ENCODE peak calls at places on chromosome 5, in five cellular contexts. U is transverse colon, F is AG10803, N is tibial nerve, K is lower leg skin. J is an unnamed sample.

GRCh38 chr5:132428811-132429440 is 59.4 kb downstream of the SLC22A5 start:
- DNase-seq in K (no peak), U (no peak), N (no peak), F (peak; percentile 74), J (peak; percentile 74)

GRCh38 chr5:38258319-38259061 is at the start of gene EGFLAM:
- DNase-seq in N (no peak), F (no peak), K (no peak), U (no peak), J (no peak)

GRCh38 chr5:178394074-178394473 is 161.5 kb upstream of the PHYKPL start:
- DNase-seq in N (no peak), U (no peak), K (no peak), F (no peak), J (no peak)

GRCh38 chr5:109859537-109859936 is 169.8 kb downstream of the MAN2A1 start:
- DNase-seq in K (no peak), U (no peak), F (no peak), N (no peak), J (no peak)

GRCh38 chr5:878125-878524 is 14.5 kb downstream of the BRD9 start:
- DNase-seq in F (no peak), K (no peak), N (no peak), U (no peak), J (no peak)

GRCh38 chr5:125446986-125447385 is 700.5 kb upstream of the ZNF608 start:
- DNase-seq in K (no peak), U (no peak), F (peak; percentile 2), N (no peak), J (peak; percentile 2)

GRCh38 chr5:89755024-89755423 is 654.5 kb downstream of the CETN3 start:
- DNase-seq in U (no peak), N (no peak), F (no peak), K (no peak), J (no peak)

GRCh38 chr5:107129051-107129450 is 541.7 kb downstream of the EFNA5 start:
- DNase-seq in N (no peak), U (no peak), K (no peak), F (no peak), J (no peak)

GRCh38 chr5:9601055-9601739 is 29.0 kb downstream of the TAS2R1 start:
- DNase-seq in U (no peak), N (no peak), F (no peak), K (no peak), J (no peak)

GRCh38 chr5:116740771-116741170 is 166.1 kb upstream of the SEMA6A start:
- DNase-seq in K (no peak), F (no peak), N (no peak), U (no peak), J (no peak)

GRCh38 chr5:93279292-93279974 is 301.6 kb downstream of the NR2F1-AS1 start:
- DNase-seq in U (no peak), K (no peak), F (peak; percentile 23), N (no peak), J (peak; percentile 17)

GRCh38 chr5:95667219-95667618 is 15.6 kb downstream of the SPATA9 start:
- DNase-seq in N (no peak), F (no peak), U (no peak), K (no peak), J (no peak)

GRCh38 chr5:3349704-3350565 is 245.7 kb upstream of the IRX1 start:
- DNase-seq in U (no peak), K (peak; percentile 4), F (no peak), N (no peak), J (no peak)

GRCh38 chr5:175800656-175801081 is 70.7 kb upstream of the CPLX2 start:
- DNase-seq in K (no peak), F (peak; percentile 42), N (no peak), U (no peak), J (peak; percentile 82)

GRCh38 chr5:179427676-179428056 is 82.4 kb upstream of the ADAMTS2 start:
- DNase-seq in F (no peak), K (no peak), N (peak; percentile 8), U (no peak), J (no peak)

GRCh38 chr5:38441730-38442573 is 114.5 kb downstream of the LIFR start:
- DNase-seq in F (peak; percentile 86), U (peak; percentile 85), N (peak; percentile 89), K (peak; percentile 82), J (peak; percentile 88)

GRCh38 chr5:4511996-4512656 is 628.0 kb upstream of the ADAMTS16 start:
- DNase-seq in F (peak; percentile 4), K (peak; percentile 46), U (no peak), N (no peak), J (no peak)

GRCh38 chr5:76273491-76273890 is 129.6 kb upstream of the IQGAP2 start:
- DNase-seq in N (no peak), F (no peak), K (no peak), U (peak; percentile 42), J (no peak)

GRCh38 chr5:115577329-115577728 is 24.9 kb downstream of the TICAM2 start:
- DNase-seq in K (no peak), F (no peak), U (no peak), N (no peak), J (no peak)

GRCh38 chr5:112977440-112977861 is 853 bp downstream of the DCP2 start:
- DNase-seq in F (peak; percentile 15), N (no peak), U (no peak), K (no peak), J (no peak)

GRCh38 chr5:148229840-148230239 is 8.5 kb upstream of the MARCOL start:
- DNase-seq in K (no peak), N (no peak), F (no peak), U (no peak), J (no peak)

GRCh38 chr5:139649082-139649991 is 1.2 kb downstream of the CXXC5 start:
- DNase-seq in K (no peak), N (no peak), F (no peak), U (peak; percentile 32), J (no peak)

GRCh38 chr5:466661-467310 is 23.8 kb downstream of the EXOC3 start:
- DNase-seq in N (peak; percentile 7), K (no peak), U (peak; percentile 4), F (no peak), J (no peak)

GRCh38 chr5:23840083-23840482 is 332.7 kb downstream of the PRDM9 start:
- DNase-seq in K (no peak), U (no peak), N (no peak), F (no peak), J (no peak)
- TF ChIP-seq CTCF in K (no peak), U (no peak), N (no peak), F (no peak), J (no peak)

DNA sequence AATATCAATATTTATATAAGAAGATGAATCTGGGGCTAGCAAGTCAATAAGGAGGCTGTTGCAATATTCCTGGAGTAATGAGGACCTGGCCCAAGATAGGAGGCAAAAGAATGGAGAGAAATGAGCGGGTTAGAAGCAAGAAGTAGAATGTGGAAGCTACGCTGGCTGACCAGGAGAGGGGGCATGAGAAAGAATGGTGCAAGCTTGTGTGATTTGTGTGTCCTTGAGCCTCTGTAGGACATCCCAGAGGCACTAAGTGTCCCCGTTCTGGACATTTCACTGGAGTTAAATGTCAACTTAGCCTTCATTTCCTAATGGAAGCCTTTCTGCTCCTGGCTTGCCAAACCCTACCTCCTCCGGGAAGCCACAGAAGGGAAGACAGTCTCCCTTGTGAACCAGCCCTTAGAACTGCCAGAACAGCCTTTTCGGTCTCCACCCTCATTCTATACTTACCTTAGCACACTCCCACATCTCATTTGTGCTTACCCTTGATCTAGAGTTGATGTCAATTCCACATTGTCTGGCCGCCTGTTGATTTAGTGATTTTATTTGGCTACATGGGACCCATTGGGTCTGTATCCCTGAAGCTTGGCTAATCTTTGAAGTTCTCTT is 6.7 kb upstream of the PDE6A start:
- DNase-seq in F (no peak), N (no peak), U (no peak), K (no peak), J (no peak)
- TF ChIP-seq CTCF in F (peak; percentile 13), N (no peak), U (no peak), K (no peak), J (peak; percentile 13)

GRCh38 chr5:57497733-57498132 is 15.1 kb upstream of the ACTBL2 start:
- DNase-seq in U (no peak), K (no peak), F (no peak), N (no peak), J (no peak)
- TF ChIP-seq CTCF in U (no peak), K (no peak), F (no peak), N (no peak), J (no peak)

GRCh38 chr5:36392818-36393217 is 91.1 kb upstream of the RANBP3L start:
- DNase-seq in F (peak; percentile 87), K (no peak), N (no peak), U (no peak), J (peak; percentile 81)

GRCh38 chr5:36388288-36388687 is 86.6 kb upstream of the RANBP3L start:
- DNase-seq in N (no peak), F (no peak), K (no peak), U (no peak), J (no peak)

GRCh38 chr5:36390640-36391039 is 88.9 kb upstream of the RANBP3L start:
- DNase-seq in K (no peak), N (no peak), F (no peak), U (no peak), J (no peak)

GRCh38 chr5:36392186-36392585 is 90.5 kb upstream of the RANBP3L start:
- DNase-seq in F (no peak), K (no peak), U (no peak), N (no peak), J (no peak)

GRCh38 chr5:36389245-36389644 is 87.5 kb upstream of the RANBP3L start:
- DNase-seq in N (no peak), F (peak; percentile 32), K (peak; percentile 33), U (peak; percentile 13), J (no peak)
- TF ChIP-seq CTCF in N (no peak), F (no peak), K (no peak), U (no peak), J (no peak)

GRCh38 chr5:40828021-40828631 is 6.9 kb downstream of the RPL37 start:
- DNase-seq in U (no peak), N (no peak), F (no peak), K (no peak), J (no peak)

GRCh38 chr5:40831346-40832210 is 3.4 kb downstream of the RPL37 start:
- DNase-seq in F (no peak), U (no peak), K (no peak), N (no peak), J (no peak)

GRCh38 chr5:40828690-40829661 is 6.0 kb downstream of the RPL37 start:
- DNase-seq in F (no peak), K (no peak), N (no peak), U (no peak), J (no peak)

GRCh38 chr5:40827479-40827977 is 7.5 kb downstream of the RPL37 start:
- DNase-seq in N (no peak), U (no peak), K (no peak), F (no peak), J (no peak)

DNA sequence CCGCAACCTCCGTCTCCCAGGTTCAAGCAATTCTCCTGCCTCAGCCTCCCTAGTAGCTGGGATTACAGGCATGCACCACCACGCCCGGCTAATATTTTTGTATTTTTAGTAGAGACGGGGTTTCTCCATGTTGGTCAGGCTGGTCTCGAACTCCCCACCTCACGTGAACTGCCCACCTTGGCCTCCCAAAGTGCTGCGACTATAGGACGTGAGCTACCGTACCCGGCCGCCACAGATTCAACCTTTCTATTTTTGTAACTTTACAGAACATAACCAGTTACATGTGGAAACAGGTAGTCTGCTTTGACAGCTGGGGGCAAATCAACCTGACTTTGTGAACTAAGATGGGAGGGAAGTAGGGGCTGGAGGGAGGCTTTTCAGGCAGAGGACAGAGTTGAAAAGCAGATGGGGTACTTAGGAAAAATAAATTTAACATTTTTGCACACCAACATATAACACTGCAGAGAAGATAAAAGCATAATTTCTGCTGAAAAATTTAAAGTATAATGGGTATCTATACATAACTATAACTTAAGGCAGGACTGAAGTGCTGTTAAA is 5.2 kb downstream of the RPL37 start:
- DNase-seq in F (no peak), U (no peak), N (no peak), K (no peak), J (no peak)
- TF ChIP-seq CTCF in F (no peak), U (no peak), N (no peak), K (no peak), J (no peak)